ENCODE peak calls at places on chromosomes 3 and 15, in nine cellular contexts. K is HCT116; H is sciatic nerve; J is activated T-cell treated with anti-CD3 and anti-CD28 coated beads, Interleukin-2, amount 50 U/mL, for 72 hours; D is left cardiac atrium; S is Right ventricle myocardium inferior; X is activated CD4-positive, CD25-positive, alpha-beta regulatory T cell treated with anti-CD3 and anti-CD28 coated beads, Interleukin-2, amount 50 U/mL, for 24 hours; P is lower lobe of right lung; T is thoracic aorta. L is an unnamed sample.

GRCh38 chr3:64867204-64867603 is 179.4 kb upstream of the ADAMTS9 start:
- ATAC-seq in K (no peak), P (no peak), J (no peak), D (no peak), H (no peak), S (no peak), X (no peak), T (no peak), L (no peak)

GRCh38 chr15:66743703-66744536 is 41.9 kb downstream of the SMAD6 start:
- ATAC-seq in T (no peak), X (no peak), S (no peak), K (no peak), H (peak), J (no peak), D (peak), P (no peak), L (peak)

GRCh38 chr15:58865420-58865880 is 68.0 kb downstream of the SLTM start:
- ATAC-seq in P (peak), S (peak), J (no peak), D (peak), K (no peak), H (peak), X (no peak), T (no peak), L (peak)

GRCh38 chr3:2589336-2589969 is 490.8 kb downstream of the CNTN4 start:
- ATAC-seq in X (no peak), K (no peak), S (no peak), D (no peak), H (no peak), T (no peak), P (peak), J (no peak), L (no peak)

GRCh38 chr3:122322095-122323075 is 2.7 kb upstream of the CSTA start:
- ATAC-seq in K (no peak), D (no peak), P (no peak), T (no peak), J (peak), X (no peak), H (no peak), S (no peak), L (no peak)

GRCh38 chr3:24548278-24548677 is 53.6 kb upstream of the THRB start:
- ATAC-seq in P (peak), J (no peak), X (no peak), K (no peak), T (no peak), D (peak), S (no peak), H (no peak), L (no peak)

GRCh38 chr3:71077070-71077469 is 506.5 kb downstream of the FOXP1 start:
- ATAC-seq in T (no peak), K (no peak), X (no peak), H (no peak), P (no peak), D (no peak), S (no peak), J (no peak), L (no peak)

GRCh38 chr15:62835351-62835750 is 207.2 kb upstream of the TPM1 start:
- ATAC-seq in H (no peak), D (peak), X (no peak), K (no peak), S (peak), P (peak), T (no peak), J (no peak), L (peak)

GRCh38 chr3:125119752-125120369 is 64.1 kb upstream of the HEG1 start:
- ATAC-seq in X (peak), S (no peak), K (no peak), D (no peak), T (no peak), H (no peak), P (no peak), J (peak), L (no peak)

GRCh38 chr3:50520849-50521248 is 17.4 kb upstream of the CACNA2D2 start:
- ATAC-seq in T (no peak), D (no peak), J (no peak), H (no peak), P (no peak), K (no peak), X (no peak), S (no peak), L (no peak)

GRCh38 chr3:124707667-124708066 is 22.6 kb upstream of the UMPS start:
- ATAC-seq in K (no peak), H (no peak), D (no peak), X (no peak), T (no peak), S (no peak), P (no peak), J (no peak), L (no peak)

GRCh38 chr15:39553947-39554731 is 26.7 kb upstream of the THBS1 start:
- ATAC-seq in T (no peak), K (no peak), D (no peak), J (no peak), X (no peak), H (no peak), P (no peak), S (no peak), L (no peak)

GRCh38 chr3:56125358-56126005 is 342.8 kb downstream of the ERC2 start:
- ATAC-seq in J (no peak), K (no peak), X (no peak), S (peak), H (peak), P (peak), D (no peak), T (no peak), L (peak)

GRCh38 chr15:70826634-70827033 is 27.3 kb downstream of the LARP6 start:
- ATAC-seq in X (no peak), S (peak), K (peak), D (no peak), P (peak), T (peak), J (no peak), H (peak), L (peak)

GRCh38 chr3:12044860-12045259 is 40.7 kb downstream of the SYN2 start:
- ATAC-seq in S (no peak), K (no peak), T (no peak), X (no peak), P (no peak), J (no peak), H (no peak), D (no peak), L (no peak)

GRCh38 chr3:144394052-144394451 is 422.4 kb downstream of the DIPK2A start:
- ATAC-seq in P (no peak), X (no peak), J (no peak), D (no peak), S (no peak), H (no peak), T (no peak), K (no peak), L (no peak)

GRCh38 chr3:98968824-98969223 is 67.3 kb upstream of the DCBLD2 start:
- ATAC-seq in J (no peak), T (no peak), P (no peak), H (no peak), S (no peak), D (no peak), X (no peak), K (no peak), L (no peak)

GRCh38 chr15:68880382-68880781 is 49.9 kb upstream of the SPESP1 start:
- ATAC-seq in K (no peak), H (no peak), J (no peak), S (no peak), X (no peak), P (no peak), T (no peak), D (no peak), L (no peak)

GRCh38 chr3:14789640-14790285 is 29.0 kb upstream of the FGD5 start:
- ATAC-seq in X (no peak), P (no peak), J (no peak), S (no peak), K (no peak), D (no peak), T (no peak), H (no peak), L (no peak)

GRCh38 chr3:125960066-125960424 is 8.9 kb upstream of the ROPN1B start:
- ATAC-seq in S (no peak), K (no peak), H (no peak), D (no peak), X (no peak), T (no peak), P (no peak), J (no peak), L (no peak)

GRCh38 chr3:44042772-44043171 is 198.9 kb upstream of the TOPAZ1 start:
- ATAC-seq in X (no peak), P (no peak), K (no peak), T (no peak), D (no peak), S (no peak), J (no peak), H (no peak), L (no peak)

GRCh38 chr15:64000183-64000710 is 46.0 kb downstream of the DAPK2 start:
- ATAC-seq in J (no peak), H (no peak), X (no peak), T (no peak), K (no peak), S (no peak), D (no peak), P (no peak), L (no peak)

GRCh38 chr15:63246691-63247464 is 30.5 kb upstream of the APH1B start:
- ATAC-seq in H (peak), K (no peak), J (no peak), D (peak), P (peak), T (peak), X (no peak), S (peak), L (peak)

GRCh38 chr3:132268956-132269355 is 48.3 kb upstream of the ACP3 start:
- ATAC-seq in J (no peak), P (no peak), T (no peak), H (no peak), K (peak), D (no peak), X (no peak), S (no peak), L (no peak)

GRCh38 chr3:15665510-15666150 is 64.1 kb downstream of the BTD start:
- ATAC-seq in J (peak), S (no peak), H (no peak), P (no peak), T (no peak), K (no peak), X (no peak), D (no peak), L (no peak)

GRCh38 chr3:38644662-38645053 is 4.8 kb downstream of the SCN5A start:
- ATAC-seq in K (no peak), T (no peak), P (no peak), H (no peak), S (peak), X (no peak), D (peak), J (no peak), L (no peak)

GRCh38 chr3:62531494-62531893 is 158.1 kb upstream of the FEZF2 start:
- ATAC-seq in T (no peak), K (no peak), X (no peak), D (no peak), H (no peak), J (no peak), S (no peak), P (no peak), L (no peak)

L was measured in gastroesophageal sphincter.